ENCODE peak calls at places on chromosomes 12 and 14, in five cellular contexts. One of them, this sample, is unnamed.

GRCh38 chr14:22159049-22159448 is 430.0 kb downstream of the DAD1 start:
- DNase-seq in neural progenitor cell: no peak
- DNase-seq in B cell: no peak
- DNase-seq in lower lobe of right lung: no peak
- DNase-seq in GM12865: no peak
- DNase-seq in this sample: no peak

GRCh38 chr14:35333347-35333730 is 41.2 kb downstream of the PSMA6 start:
- DNase-seq in neural progenitor cell: no peak
- DNase-seq in B cell: no peak
- DNase-seq in lower lobe of right lung: no peak
- DNase-seq in GM12865: no peak
- DNase-seq in this sample: no peak

GRCh38 chr14:72451081-72451972 is 442.6 kb downstream of the DPF3 start:
- DNase-seq in neural progenitor cell: peak
- DNase-seq in B cell: no peak
- DNase-seq in lower lobe of right lung: no peak
- DNase-seq in GM12865: peak
- DNase-seq in this sample: peak

GRCh38 chr14:56964885-56965284 is 154.6 kb upstream of the OTX2 start:
- DNase-seq in neural progenitor cell: peak
- DNase-seq in B cell: no peak
- DNase-seq in lower lobe of right lung: no peak
- DNase-seq in GM12865: no peak
- DNase-seq in this sample: no peak

GRCh38 chr12:49330631-49331359 is 6.2 kb downstream of the C1QL4 start:
- DNase-seq in neural progenitor cell: no peak
- DNase-seq in B cell: no peak
- DNase-seq in lower lobe of right lung: no peak
- DNase-seq in GM12865: no peak
- DNase-seq in this sample: no peak

GRCh38 chr14:22200977-22201605 is 387.9 kb downstream of the DAD1 start:
- DNase-seq in neural progenitor cell: peak
- DNase-seq in B cell: no peak
- DNase-seq in lower lobe of right lung: no peak
- DNase-seq in GM12865: peak
- DNase-seq in this sample: peak

GRCh38 chr12:67980391-67980790 is 8.9 kb upstream of the IFNG-AS1 start:
- DNase-seq in neural progenitor cell: no peak
- DNase-seq in B cell: no peak
- DNase-seq in lower lobe of right lung: no peak
- DNase-seq in GM12865: no peak
- DNase-seq in this sample: no peak

GRCh38 chr12:79662046-79662811 is 28.5 kb downstream of the PAWR start:
- DNase-seq in neural progenitor cell: no peak
- DNase-seq in B cell: no peak
- DNase-seq in lower lobe of right lung: no peak
- DNase-seq in GM12865: no peak
- DNase-seq in this sample: no peak

GRCh38 chr12:116547955-116548471 is 11.2 kb upstream of the MAP1LC3B2 start:
- DNase-seq in neural progenitor cell: no peak
- DNase-seq in B cell: peak
- DNase-seq in lower lobe of right lung: no peak
- DNase-seq in GM12865: peak
- DNase-seq in this sample: peak

GRCh38 chr14:71739273-71739990 is 192.8 kb upstream of the RGS6 start:
- DNase-seq in neural progenitor cell: no peak
- DNase-seq in B cell: no peak
- DNase-seq in lower lobe of right lung: no peak
- DNase-seq in GM12865: no peak
- DNase-seq in this sample: no peak

GRCh38 chr12:130266751-130267150 is 70.9 kb upstream of the PIWIL1 start:
- DNase-seq in neural progenitor cell: peak
- DNase-seq in B cell: no peak
- DNase-seq in lower lobe of right lung: no peak
- DNase-seq in GM12865: no peak
- DNase-seq in this sample: no peak
- TF ChIP-seq CTCF in neural progenitor cell: peak
- TF ChIP-seq CTCF in B cell: no peak
- TF ChIP-seq CTCF in lower lobe of right lung: no peak
- TF ChIP-seq CTCF in GM12865: no peak
- TF ChIP-seq CTCF in this sample: no peak

DNA sequence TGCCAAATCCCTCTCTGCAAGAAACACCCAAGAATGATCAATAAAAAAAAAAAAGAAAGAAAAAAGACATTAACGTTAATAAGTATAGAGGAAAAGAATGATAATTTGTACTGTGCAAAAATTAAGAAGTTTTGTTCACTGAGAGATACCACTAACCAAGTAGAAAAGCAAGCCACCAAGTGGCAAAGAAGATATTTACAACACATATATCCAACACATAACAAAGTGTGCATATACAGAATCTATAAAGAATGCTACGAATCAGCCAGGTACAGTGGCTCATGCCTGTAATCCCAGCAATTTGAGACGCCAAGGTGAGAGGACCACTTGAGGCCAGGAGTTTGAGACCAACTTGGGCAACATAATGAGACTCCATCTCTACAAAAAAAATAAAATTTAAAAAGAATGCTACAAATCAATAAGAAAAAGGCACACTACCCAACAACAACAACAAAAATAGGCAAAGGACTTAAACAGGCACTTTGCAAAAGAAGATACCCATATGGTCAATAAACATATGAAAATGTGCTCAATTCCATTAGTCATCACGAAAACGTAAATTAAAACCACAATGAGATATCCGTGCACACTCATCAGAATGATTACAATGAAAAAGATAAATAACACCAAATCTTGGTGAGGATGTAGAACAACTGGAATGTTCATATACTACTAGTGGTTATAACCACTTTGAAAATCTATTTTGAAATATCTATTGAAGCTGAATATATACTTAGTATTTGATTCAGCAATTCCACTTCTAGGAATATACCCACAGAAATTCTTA is 19.8 kb downstream of the GALNT4 start:
- DNase-seq in neural progenitor cell: no peak
- DNase-seq in B cell: no peak
- DNase-seq in lower lobe of right lung: no peak
- DNase-seq in GM12865: no peak
- DNase-seq in this sample: no peak
- TF ChIP-seq CTCF in neural progenitor cell: no peak
- TF ChIP-seq CTCF in B cell: no peak
- TF ChIP-seq CTCF in lower lobe of right lung: no peak
- TF ChIP-seq CTCF in GM12865: no peak
- TF ChIP-seq CTCF in this sample: no peak

GRCh38 chr12:40106202-40106533 is 287 bp upstream of the SLC2A13 start:
- DNase-seq in neural progenitor cell: no peak
- DNase-seq in B cell: no peak
- DNase-seq in lower lobe of right lung: no peak
- DNase-seq in GM12865: no peak
- DNase-seq in this sample: peak

GRCh38 chr12:40106655-40107054 is 774 bp upstream of the SLC2A13 start:
- DNase-seq in neural progenitor cell: no peak
- DNase-seq in B cell: no peak
- DNase-seq in lower lobe of right lung: no peak
- DNase-seq in GM12865: no peak
- DNase-seq in this sample: no peak

GRCh38 chr12:40107098-40107802 is 1.4 kb upstream of the SLC2A13 start:
- DNase-seq in neural progenitor cell: peak
- DNase-seq in B cell: peak
- DNase-seq in lower lobe of right lung: peak
- DNase-seq in GM12865: peak
- DNase-seq in this sample: peak

GRCh38 chr12:40105515-40106201 is at the start of gene SLC2A13:
- DNase-seq in neural progenitor cell: peak
- DNase-seq in B cell: peak
- DNase-seq in lower lobe of right lung: peak
- DNase-seq in GM12865: peak
- DNase-seq in this sample: peak

GRCh38 chr12:40107803-40108620 is 2.1 kb upstream of the SLC2A13 start:
- DNase-seq in neural progenitor cell: no peak
- DNase-seq in B cell: no peak
- DNase-seq in lower lobe of right lung: peak
- DNase-seq in GM12865: peak
- DNase-seq in this sample: no peak
- TF ChIP-seq CTCF in neural progenitor cell: no peak
- TF ChIP-seq CTCF in B cell: peak
- TF ChIP-seq CTCF in lower lobe of right lung: no peak
- TF ChIP-seq CTCF in GM12865: no peak
- TF ChIP-seq CTCF in this sample: no peak

GRCh38 chr12:127711108-127711507 is 555.9 kb upstream of the TMEM132C start:
- DNase-seq in neural progenitor cell: peak
- DNase-seq in B cell: no peak
- DNase-seq in lower lobe of right lung: no peak
- DNase-seq in GM12865: no peak
- DNase-seq in this sample: no peak
- TF ChIP-seq CTCF in neural progenitor cell: peak
- TF ChIP-seq CTCF in B cell: no peak
- TF ChIP-seq CTCF in lower lobe of right lung: peak
- TF ChIP-seq CTCF in GM12865: peak
- TF ChIP-seq CTCF in this sample: peak

This sample was measured in GM10248.